ENCODE peak calls at places on chromosomes 2 and 18, in seven cellular contexts. I is body of pancreas, T is mesenchymal stem cell, K is tibial nerve, M is A549, S is prostate gland, Y is fibroblast of lung. J is an unnamed sample. For H3K4me1, the result is how much of the 10 kb centered on the place peaks cover.

GRCh38 chr2:188524519-188525113 is 232.9 kb downstream of the GULP1 start:
- DNase-seq in I (peak), M (peak), S (peak), T (peak), K (peak), Y (peak), J (no peak)

GRCh38 chr2:206955253-206955652 is 15.9 kb downstream of the CPO start:
- DNase-seq in K (no peak), T (no peak), Y (no peak), S (no peak), M (no peak), I (no peak), J (no peak)

GRCh38 chr18:13791181-13791580 is 32.8 kb upstream of the MC5R start:
- DNase-seq in Y (peak), I (no peak), K (no peak), M (peak), S (no peak), T (no peak), J (no peak)

GRCh38 chr2:222904557-222905258 is 43.9 kb downstream of the ACSL3 start:
- DNase-seq in S (no peak), T (peak), I (no peak), K (no peak), Y (peak), M (no peak), J (no peak)

GRCh38 chr2:161136696-161137324 is 23.4 kb upstream of the TANK start:
- DNase-seq in S (no peak), I (peak), Y (no peak), K (peak), M (peak), T (peak), J (no peak)

GRCh38 chr2:239369631-239370161 is 31.1 kb downstream of the HDAC4 start:
- DNase-seq in T (no peak), Y (no peak), I (peak), M (no peak), K (no peak), S (no peak), J (peak)

GRCh38 chr2:189412330-189412953 is 28.8 kb upstream of the WDR75 start:
- DNase-seq in K (no peak), T (peak), I (peak), S (no peak), Y (peak), M (peak), J (no peak)

GRCh38 chr18:48300463-48300961 is 108.7 kb downstream of the ZBTB7C start:
- DNase-seq in K (no peak), M (peak), I (peak), S (no peak), Y (no peak), T (no peak), J (peak)

GRCh38 chr2:111669928-111670695 is 213.9 kb downstream of the ANAPC1 start:
- DNase-seq in T (no peak), I (no peak), K (no peak), S (no peak), Y (peak), M (no peak), J (no peak)

GRCh38 chr2:163715199-163715598 is 20.6 kb downstream of the FIGN start:
- DNase-seq in M (no peak), S (no peak), I (no peak), T (no peak), K (no peak), Y (no peak), J (no peak)

GRCh38 chr2:109612991-109613921 is 510 bp downstream of the SEPTIN10 start:
- DNase-seq in T (peak), M (peak), I (peak), Y (peak), S (peak), K (peak), J (no peak)

GRCh38 chr18:45521151-45521550 is 94.1 kb upstream of the SLC14A2 start:
- DNase-seq in Y (peak), S (no peak), M (no peak), T (peak), K (no peak), I (no peak), J (no peak)

GRCh38 chr2:164784376-164784775 is 57.2 kb downstream of the COBLL1 start:
- DNase-seq in T (no peak), I (no peak), S (no peak), M (no peak), Y (no peak), K (no peak), J (no peak)

GRCh38 chr2:100213595-100213994 is 71.2 kb upstream of the AFF3 start:
- DNase-seq in I (peak), S (peak), T (no peak), K (no peak), Y (no peak), M (no peak), J (no peak)

GRCh38 chr2:188666503-188666902 is 307.7 kb upstream of the COL3A1 start:
- DNase-seq in Y (no peak), S (no peak), K (no peak), T (no peak), I (no peak), M (no peak), J (no peak)

GRCh38 chr2:49837894-49838293 is 683.6 kb upstream of the FSHR start:
- DNase-seq in K (no peak), S (no peak), M (no peak), Y (no peak), I (no peak), T (no peak), J (no peak)

GRCh38 chr18:33851546-33852078 is 273.6 kb downstream of the ASXL3 start:
- DNase-seq in T (no peak), S (no peak), I (no peak), K (no peak), M (no peak), Y (no peak), J (no peak)

GRCh38 chr2:39433586-39434195 is 3.4 kb downstream of the MAP4K3 start:
- DNase-seq in I (no peak), S (no peak), Y (peak), T (no peak), K (no peak), M (no peak), J (no peak)

GRCh38 chr2:168719446-168719845 is 83.0 kb upstream of the NOSTRIN start:
- DNase-seq in I (no peak), M (no peak), S (no peak), K (no peak), T (no peak), Y (no peak), J (no peak)

GRCh38 chr2:118530976-118531375 is 316.5 kb downstream of the EN1 start:
- DNase-seq in S (no peak), K (no peak), M (no peak), T (no peak), I (no peak), Y (no peak), J (no peak)

GRCh38 chr2:130373808-130374365 is 18.0 kb downstream of the PTPN18 start:
- DNase-seq in Y (no peak), I (no peak), M (no peak), S (no peak), K (no peak), T (no peak), J (no peak)

GRCh38 chr2:130377491-130377890 is 21.6 kb downstream of the PTPN18 start:
- DNase-seq in S (no peak), T (no peak), K (no peak), I (no peak), Y (no peak), M (no peak), J (no peak)

GRCh38 chr2:130376433-130377293 is 20.8 kb downstream of the PTPN18 start:
- DNase-seq in S (no peak), Y (no peak), M (no peak), K (no peak), T (no peak), I (no peak), J (no peak)

GRCh38 chr2:130374587-130375290 is 18.9 kb downstream of the PTPN18 start:
- DNase-seq in S (no peak), I (no peak), Y (no peak), K (no peak), T (peak), M (no peak), J (no peak)

DNA sequence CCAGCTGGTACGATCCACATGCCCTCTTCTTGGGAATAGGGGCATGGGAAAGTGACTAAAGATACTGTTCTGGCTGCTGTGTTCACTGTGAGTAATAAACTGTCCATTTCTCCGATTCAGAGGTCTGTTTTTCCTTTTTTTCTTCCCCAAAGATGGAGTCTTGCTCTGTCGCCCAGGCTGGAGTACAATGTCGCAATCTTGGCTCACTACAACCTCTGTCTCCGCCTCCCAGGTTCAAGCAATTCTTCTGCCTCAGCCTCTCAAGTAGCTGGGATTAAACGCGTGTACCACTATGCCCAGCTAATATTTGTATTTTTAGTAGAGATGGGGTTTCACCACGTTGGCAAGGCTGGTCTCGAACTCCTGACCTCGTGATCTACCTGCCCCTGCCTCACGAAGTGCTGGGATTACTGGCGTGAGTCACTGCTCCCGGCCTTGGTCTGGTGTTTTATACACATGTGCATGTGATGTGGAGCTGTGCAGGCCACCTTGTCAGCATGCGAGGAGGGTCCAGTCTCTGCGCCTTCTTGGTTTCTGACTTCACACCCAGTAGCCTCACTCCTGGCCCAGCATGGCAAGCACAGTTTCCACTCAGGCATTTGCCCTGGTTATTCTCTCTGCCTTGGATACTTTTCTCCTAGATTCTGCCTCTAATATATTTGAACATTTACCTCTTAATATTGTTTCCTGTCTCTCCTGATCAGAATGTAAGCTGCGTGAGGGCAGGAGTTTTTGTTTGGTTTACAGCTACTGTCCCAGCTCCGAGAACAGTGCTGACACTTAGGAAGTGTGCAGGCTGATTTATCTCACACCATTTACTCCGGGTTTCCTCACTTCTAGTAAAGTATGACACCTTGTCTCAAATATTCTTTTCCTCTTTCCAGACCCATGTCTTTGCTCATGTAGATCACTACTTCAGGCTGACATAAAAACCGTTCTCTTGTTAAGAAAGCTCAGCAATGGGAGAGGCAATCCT is 19.7 kb downstream of the PTPN18 start:
- DNase-seq in M (no peak), Y (no peak), I (no peak), S (no peak), K (no peak), T (no peak), J (no peak)
- H3K4me1 ChIP-seq in M (under half), Y (under half), I (under half), S (under half), K (under half), T (under half), J (under half)

GRCh38 chr2:127037456-127037855 is 69.5 kb downstream of the BIN1 start:
- DNase-seq in I (no peak), M (no peak), K (no peak), T (no peak), S (no peak), Y (no peak), J (no peak)

GRCh38 chr2:127032601-127033000 is 74.4 kb downstream of the BIN1 start:
- DNase-seq in S (no peak), M (no peak), Y (no peak), I (no peak), K (no peak), T (peak), J (no peak)

GRCh38 chr2:127034056-127034455 is 72.9 kb downstream of the BIN1 start:
- DNase-seq in S (no peak), T (peak), I (no peak), K (no peak), M (no peak), Y (no peak), J (no peak)

GRCh38 chr2:127039387-127040031 is 67.4 kb downstream of the BIN1 start:
- DNase-seq in I (no peak), K (no peak), M (no peak), T (no peak), Y (no peak), S (no peak), J (no peak)

GRCh38 chr2:127035212-127035611 is 71.7 kb downstream of the BIN1 start:
- DNase-seq in Y (no peak), K (no peak), S (no peak), M (no peak), I (no peak), T (peak), J (no peak)
- H3K27ac ChIP-seq in Y (no peak), K (no peak), S (no peak), M (no peak), I (no peak), T (no peak), J (no peak)

GRCh38 chr18:79796531-79797390 is 977 bp upstream of the KCNG2 start:
- DNase-seq in M (no peak), T (no peak), Y (peak), S (no peak), K (no peak), I (no peak), J (peak)

GRCh38 chr18:79796016-79796415 is 1.7 kb upstream of the KCNG2 start:
- DNase-seq in I (no peak), M (no peak), T (no peak), K (no peak), Y (no peak), S (no peak), J (peak)

GRCh38 chr18:79798346-79798998 is 734 bp downstream of the KCNG2 start:
- DNase-seq in K (no peak), T (peak), S (no peak), M (no peak), Y (no peak), I (no peak), J (peak)

GRCh38 chr18:79798999-79799370 is 1.2 kb downstream of the KCNG2 start:
- DNase-seq in K (no peak), M (no peak), S (no peak), I (no peak), Y (peak), T (no peak), J (peak)

GRCh38 chr18:79797518-79798345 is at the start of gene KCNG2:
- DNase-seq in Y (peak), M (peak), S (no peak), T (no peak), K (no peak), I (no peak), J (peak)
- H3K4me1 ChIP-seq in Y (under half), M (under half), S (under half), T (under half), K (under half), I (under half), J (under half)

GRCh38 chr2:20052229-20052871 is 922 bp upstream of the LAPTM4A start:
- DNase-seq in Y (no peak), K (no peak), M (peak), I (no peak), S (no peak), T (peak), J (no peak)

GRCh38 chr2:20050712-20051517 is 513 bp downstream of the LAPTM4A start:
- DNase-seq in S (peak), I (peak), M (peak), K (peak), T (peak), Y (peak), J (no peak)

GRCh38 chr2:20051518-20052228 is at the start of gene LAPTM4A:
- DNase-seq in Y (peak), K (peak), M (peak), I (peak), S (peak), T (peak), J (peak)

GRCh38 chr2:20050104-20050711 is 1.2 kb downstream of the LAPTM4A start:
- DNase-seq in T (peak), Y (peak), I (peak), K (peak), M (no peak), S (peak), J (no peak)

GRCh38 chr2:20052872-20053281 is 1.4 kb upstream of the LAPTM4A start:
- DNase-seq in S (peak), Y (peak), I (peak), K (peak), T (peak), M (peak), J (peak)
- H3K27ac ChIP-seq in S (peak), Y (peak), I (peak), K (no peak), T (peak), M (peak), J (peak)

GRCh38 chr2:234980476-234981187 is 28.8 kb downstream of the SH3BP4 start:
- DNase-seq in S (peak), K (no peak), T (peak), M (no peak), Y (no peak), I (peak), J (no peak)
- H3K4me1 ChIP-seq in S (under half), K (under half), T (half or more), M (half or more), Y (under half), I (half or more), J (half or more)

GRCh38 chr2:31234690-31235503 is 945 bp downstream of the EHD3 start:
- DNase-seq in K (no peak), I (no peak), Y (no peak), S (no peak), T (peak), M (no peak), J (no peak)
- H3K27ac ChIP-seq in K (no peak), I (no peak), Y (peak), S (peak), T (no peak), M (peak), J (no peak)

GRCh38 chr2:126901459-126901858 is 2.8 kb downstream of the TEX51 start:
- DNase-seq in Y (no peak), K (no peak), I (peak), S (no peak), T (no peak), M (no peak), J (peak)
- H3K4me1 ChIP-seq in Y (under half), K (under half), I (under half), S (under half), T (under half), M (under half), J (under half)

DNA sequence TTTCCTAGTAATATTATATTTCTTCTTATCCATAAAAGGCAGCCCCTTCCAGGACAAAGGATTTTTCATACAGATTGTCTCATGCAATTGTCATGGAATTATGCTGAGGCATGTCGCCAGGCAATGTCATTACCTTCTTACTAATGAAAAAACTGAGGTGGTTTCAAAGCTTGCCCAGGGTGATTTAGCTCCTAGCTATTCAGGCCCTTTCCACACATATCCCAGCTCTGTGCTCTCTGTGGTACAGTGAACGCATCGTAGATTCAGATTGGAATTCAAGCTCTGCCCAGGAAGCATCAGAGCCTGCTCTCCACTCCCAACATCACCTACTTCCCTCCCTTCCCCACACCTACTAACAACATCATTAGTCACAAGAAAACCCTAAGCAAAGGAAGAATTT is 60.1 kb downstream of the ATP8B1 start:
- DNase-seq in M (no peak), T (no peak), K (no peak), Y (peak), S (no peak), I (no peak), J (no peak)
- H3K27ac ChIP-seq in M (peak), T (peak), K (no peak), Y (no peak), S (peak), I (no peak), J (no peak)

DNA sequence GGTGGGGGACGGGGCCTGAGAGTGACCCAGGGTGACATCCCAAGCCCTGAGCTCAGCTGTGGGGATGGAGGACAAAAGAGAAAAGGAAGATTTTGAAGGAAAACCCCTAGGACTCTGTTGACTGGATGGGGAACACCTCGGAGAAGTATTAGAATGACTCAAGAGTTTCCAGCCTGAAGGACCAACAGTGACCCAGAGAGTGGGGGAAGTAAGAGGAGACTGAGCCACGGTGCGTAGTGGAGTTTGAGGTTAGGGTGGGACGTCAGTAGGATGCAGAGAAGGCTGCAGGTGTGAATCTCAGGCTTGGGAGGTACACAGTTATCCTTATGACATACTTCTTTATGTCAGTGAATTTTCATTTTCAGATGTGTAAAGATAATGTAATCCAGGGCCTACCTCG is 119.5 kb downstream of the NCK2 start:
- DNase-seq in K (no peak), Y (no peak), I (no peak), T (no peak), M (no peak), S (no peak), J (no peak)
- H3K4me1 ChIP-seq in K (under half), Y (under half), I (under half), T (under half), M (under half), S (under half), J (under half)